ENCODE peak calls at places on chromosomes 3 and 15, in five cellular contexts. One of them, this sample, is unnamed.

GRCh38 chr3:22117751-22118346 is 366.8 kb upstream of the ZNF385D start:
- DNase-seq in body of pancreas: no peak
- DNase-seq in PC-3: peak; percentile 72
- DNase-seq in mucosa of descending colon: no peak
- DNase-seq in CD8-positive, alpha-beta T cell: no peak
- DNase-seq in this sample: no peak

GRCh38 chr15:86624261-86625036 is 544.8 kb downstream of the AGBL1 start:
- DNase-seq in body of pancreas: peak; percentile 20
- DNase-seq in PC-3: peak; percentile 94
- DNase-seq in mucosa of descending colon: peak; percentile 76
- DNase-seq in CD8-positive, alpha-beta T cell: peak; percentile 1
- DNase-seq in this sample: no peak

GRCh38 chr3:197942956-197943556 is 6.9 kb upstream of the RPL35A start:
- DNase-seq in body of pancreas: no peak
- DNase-seq in PC-3: peak; percentile 73
- DNase-seq in mucosa of descending colon: peak; percentile 33
- DNase-seq in CD8-positive, alpha-beta T cell: no peak
- DNase-seq in this sample: peak; percentile 48

GRCh38 chr3:3353153-3353552 is 173.7 kb upstream of the CRBN start:
- DNase-seq in body of pancreas: no peak
- DNase-seq in PC-3: no peak
- DNase-seq in mucosa of descending colon: no peak
- DNase-seq in CD8-positive, alpha-beta T cell: no peak
- DNase-seq in this sample: no peak

GRCh38 chr15:37101634-37102314 is 1.4 kb upstream of the MEIS2 start:
- DNase-seq in body of pancreas: peak; percentile 85
- DNase-seq in PC-3: peak; percentile 80
- DNase-seq in mucosa of descending colon: peak; percentile 63
- DNase-seq in CD8-positive, alpha-beta T cell: no peak
- DNase-seq in this sample: no peak

GRCh38 chr15:55196011-55196410 is 730 bp downstream of the RSL24D1 start:
- DNase-seq in body of pancreas: no peak
- DNase-seq in PC-3: no peak
- DNase-seq in mucosa of descending colon: no peak
- DNase-seq in CD8-positive, alpha-beta T cell: no peak
- DNase-seq in this sample: no peak

GRCh38 chr15:58392141-58392540 is 39.6 kb upstream of the LIPC start:
- DNase-seq in body of pancreas: no peak
- DNase-seq in PC-3: no peak
- DNase-seq in mucosa of descending colon: no peak
- DNase-seq in CD8-positive, alpha-beta T cell: no peak
- DNase-seq in this sample: no peak

GRCh38 chr15:92683511-92683834 is 27.9 kb upstream of the FAM174B start:
- DNase-seq in body of pancreas: peak; percentile 65
- DNase-seq in PC-3: peak; percentile 81
- DNase-seq in mucosa of descending colon: peak; percentile 40
- DNase-seq in CD8-positive, alpha-beta T cell: no peak
- DNase-seq in this sample: no peak

GRCh38 chr15:91529534-91529933 is 324.0 kb upstream of the SLCO3A1 start:
- DNase-seq in body of pancreas: no peak
- DNase-seq in PC-3: no peak
- DNase-seq in mucosa of descending colon: no peak
- DNase-seq in CD8-positive, alpha-beta T cell: no peak
- DNase-seq in this sample: no peak

GRCh38 chr3:121648219-121648958 is 12.3 kb downstream of the HCLS1 start:
- DNase-seq in body of pancreas: no peak
- DNase-seq in PC-3: no peak
- DNase-seq in mucosa of descending colon: no peak
- DNase-seq in CD8-positive, alpha-beta T cell: no peak
- DNase-seq in this sample: no peak

GRCh38 chr3:86988235-86988634 is 2.7 kb downstream of the VGLL3 start:
- DNase-seq in body of pancreas: no peak
- DNase-seq in PC-3: peak; percentile 61
- DNase-seq in mucosa of descending colon: no peak
- DNase-seq in CD8-positive, alpha-beta T cell: no peak
- DNase-seq in this sample: no peak

GRCh38 chr3:127053979-127054378 is 71.1 kb downstream of the PLXNA1 start:
- DNase-seq in body of pancreas: no peak
- DNase-seq in PC-3: no peak
- DNase-seq in mucosa of descending colon: no peak
- DNase-seq in CD8-positive, alpha-beta T cell: no peak
- DNase-seq in this sample: no peak

GRCh38 chr3:4322635-4323034 is 19.5 kb downstream of the SETMAR start:
- DNase-seq in body of pancreas: no peak
- DNase-seq in PC-3: peak; percentile 38
- DNase-seq in mucosa of descending colon: no peak
- DNase-seq in CD8-positive, alpha-beta T cell: no peak
- DNase-seq in this sample: no peak

GRCh38 chr3:179768080-179768479 is 115.2 kb downstream of the USP13 start:
- DNase-seq in body of pancreas: peak; percentile 51
- DNase-seq in PC-3: peak; percentile 90
- DNase-seq in mucosa of descending colon: peak; percentile 57
- DNase-seq in CD8-positive, alpha-beta T cell: no peak
- DNase-seq in this sample: no peak

GRCh38 chr15:70081612-70082011 is 16.1 kb downstream of the TLE3 start:
- DNase-seq in body of pancreas: no peak
- DNase-seq in PC-3: no peak
- DNase-seq in mucosa of descending colon: no peak
- DNase-seq in CD8-positive, alpha-beta T cell: no peak
- DNase-seq in this sample: no peak

GRCh38 chr15:70077436-70077835 is 20.3 kb downstream of the TLE3 start:
- DNase-seq in body of pancreas: no peak
- DNase-seq in PC-3: no peak
- DNase-seq in mucosa of descending colon: no peak
- DNase-seq in CD8-positive, alpha-beta T cell: no peak
- DNase-seq in this sample: no peak

GRCh38 chr15:70083423-70083822 is 14.3 kb downstream of the TLE3 start:
- DNase-seq in body of pancreas: no peak
- DNase-seq in PC-3: no peak
- DNase-seq in mucosa of descending colon: no peak
- DNase-seq in CD8-positive, alpha-beta T cell: no peak
- DNase-seq in this sample: no peak

GRCh38 chr15:70078578-70079417 is 18.9 kb downstream of the TLE3 start:
- DNase-seq in body of pancreas: peak; percentile 46
- DNase-seq in PC-3: no peak
- DNase-seq in mucosa of descending colon: peak; percentile 31
- DNase-seq in CD8-positive, alpha-beta T cell: no peak
- DNase-seq in this sample: no peak

DNA sequence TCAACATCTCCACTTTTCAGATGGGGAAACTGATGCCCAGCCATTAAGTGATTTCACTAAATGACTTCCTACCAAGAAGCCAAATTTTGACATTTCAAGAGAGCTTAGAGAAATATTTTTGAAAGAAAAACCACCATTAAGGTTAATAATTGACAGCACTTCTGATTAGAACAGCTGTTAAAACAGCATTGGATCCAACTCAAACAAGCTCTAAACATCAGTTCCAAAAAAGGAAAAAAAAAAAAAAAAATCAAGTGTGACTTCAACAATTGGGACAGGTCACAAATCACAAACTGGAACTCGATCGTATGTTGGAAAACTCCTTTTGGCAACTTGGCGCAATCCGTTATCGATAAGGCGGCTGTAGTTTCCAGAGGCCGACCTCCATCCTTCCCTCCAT is 17.9 kb downstream of the TLE3 start:
- DNase-seq in body of pancreas: no peak
- DNase-seq in PC-3: no peak
- DNase-seq in mucosa of descending colon: no peak
- DNase-seq in CD8-positive, alpha-beta T cell: no peak
- DNase-seq in this sample: no peak
- H3K36me3 ChIP-seq in body of pancreas: peaks cover 11% of the 10 kb centered on the region
- H3K36me3 ChIP-seq in PC-3: peaks cover 57% of the 10 kb centered on the region
- H3K36me3 ChIP-seq in mucosa of descending colon: peaks cover 3% of the 10 kb centered on the region
- H3K36me3 ChIP-seq in CD8-positive, alpha-beta T cell: peaks cover 29% of the 10 kb centered on the region
- H3K36me3 ChIP-seq in this sample: peaks cover 76% of the 10 kb centered on the region

GRCh38 chr3:136135039-136135802 is 60.9 kb downstream of the MSL2 start:
- DNase-seq in body of pancreas: no peak
- DNase-seq in PC-3: no peak
- DNase-seq in mucosa of descending colon: no peak
- DNase-seq in CD8-positive, alpha-beta T cell: no peak
- DNase-seq in this sample: no peak

DNA sequence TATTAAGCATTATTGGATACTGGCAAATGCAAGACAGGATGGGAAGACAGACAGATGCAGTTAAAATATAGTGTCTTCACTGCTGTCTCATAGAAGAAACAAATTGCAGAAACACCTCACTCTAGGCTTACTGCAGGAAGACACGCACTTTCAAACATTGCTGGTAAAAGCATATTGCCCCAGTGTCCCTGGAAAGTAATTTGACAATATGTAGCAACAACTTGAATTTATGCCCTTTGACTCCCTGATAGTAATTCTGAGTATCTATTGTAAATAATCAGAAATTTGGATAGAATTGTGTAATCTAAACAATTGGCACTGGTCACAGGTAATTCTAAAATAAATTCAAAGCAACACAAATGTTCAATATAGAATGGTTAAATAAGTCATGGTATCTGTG is 62.0 kb downstream of the MSL2 start:
- DNase-seq in body of pancreas: no peak
- DNase-seq in PC-3: no peak
- DNase-seq in mucosa of descending colon: no peak
- DNase-seq in CD8-positive, alpha-beta T cell: no peak
- DNase-seq in this sample: no peak
- H3K36me3 ChIP-seq in body of pancreas: no peaks in the 10 kb centered on the region
- H3K36me3 ChIP-seq in PC-3: no peaks in the 10 kb centered on the region
- H3K36me3 ChIP-seq in mucosa of descending colon: no peaks in the 10 kb centered on the region
- H3K36me3 ChIP-seq in CD8-positive, alpha-beta T cell: no peaks in the 10 kb centered on the region
- H3K36me3 ChIP-seq in this sample: no peaks in the 10 kb centered on the region

GRCh38 chr15:25866251-25866650 is 3.1 kb upstream of the ATP10A start:
- DNase-seq in body of pancreas: no peak
- DNase-seq in PC-3: no peak
- DNase-seq in mucosa of descending colon: no peak
- DNase-seq in CD8-positive, alpha-beta T cell: no peak
- DNase-seq in this sample: no peak

GRCh38 chr15:25869696-25870095 is 6.6 kb upstream of the ATP10A start:
- DNase-seq in body of pancreas: no peak
- DNase-seq in PC-3: no peak
- DNase-seq in mucosa of descending colon: no peak
- DNase-seq in CD8-positive, alpha-beta T cell: no peak
- DNase-seq in this sample: no peak

GRCh38 chr15:25864966-25865365 is 1.8 kb upstream of the ATP10A start:
- DNase-seq in body of pancreas: no peak
- DNase-seq in PC-3: peak; percentile 53
- DNase-seq in mucosa of descending colon: no peak
- DNase-seq in CD8-positive, alpha-beta T cell: no peak
- DNase-seq in this sample: no peak

GRCh38 chr15:25863968-25864580 is 947 bp upstream of the ATP10A start:
- DNase-seq in body of pancreas: no peak
- DNase-seq in PC-3: no peak
- DNase-seq in mucosa of descending colon: no peak
- DNase-seq in CD8-positive, alpha-beta T cell: no peak
- DNase-seq in this sample: no peak

GRCh38 chr15:25866874-25867273 is 3.7 kb upstream of the ATP10A start:
- DNase-seq in body of pancreas: no peak
- DNase-seq in PC-3: no peak
- DNase-seq in mucosa of descending colon: no peak
- DNase-seq in CD8-positive, alpha-beta T cell: no peak
- DNase-seq in this sample: no peak
- H3K36me3 ChIP-seq in body of pancreas: no peaks in the 10 kb centered on the region
- H3K36me3 ChIP-seq in PC-3: no peaks in the 10 kb centered on the region
- H3K36me3 ChIP-seq in mucosa of descending colon: no peaks in the 10 kb centered on the region
- H3K36me3 ChIP-seq in CD8-positive, alpha-beta T cell: no peaks in the 10 kb centered on the region
- H3K36me3 ChIP-seq in this sample: no peaks in the 10 kb centered on the region

GRCh38 chr15:98938804-98939203 is 68.8 kb downstream of the PGPEP1L start:
- DNase-seq in body of pancreas: no peak
- DNase-seq in PC-3: no peak
- DNase-seq in mucosa of descending colon: no peak
- DNase-seq in CD8-positive, alpha-beta T cell: no peak
- DNase-seq in this sample: no peak
- H3K36me3 ChIP-seq in body of pancreas: peaks cover 8% of the 10 kb centered on the region
- H3K36me3 ChIP-seq in PC-3: no peaks in the 10 kb centered on the region
- H3K36me3 ChIP-seq in mucosa of descending colon: no peaks in the 10 kb centered on the region
- H3K36me3 ChIP-seq in CD8-positive, alpha-beta T cell: peaks cover 60% of the 10 kb centered on the region
- H3K36me3 ChIP-seq in this sample: no peaks in the 10 kb centered on the region

DNA sequence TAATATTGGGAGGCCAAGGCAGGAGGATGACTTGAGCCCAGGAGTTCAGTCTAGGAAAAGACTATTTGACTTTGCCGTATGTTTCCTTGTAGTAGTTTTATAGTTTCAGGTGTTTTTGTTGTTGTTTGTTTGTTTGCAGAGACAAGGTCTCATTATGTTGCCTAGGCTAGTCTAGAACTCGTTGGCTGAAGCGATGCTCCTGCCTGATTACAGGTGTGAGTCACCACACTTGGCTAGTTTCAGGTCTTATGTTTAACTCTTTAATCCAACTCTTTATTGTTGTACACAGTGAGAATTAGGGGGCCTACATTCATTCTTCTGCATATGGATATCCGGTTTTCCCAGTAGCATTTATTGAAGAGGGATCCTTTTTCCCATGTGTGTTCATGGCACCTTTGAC is 32.0 kb downstream of the FAIM start:
- DNase-seq in body of pancreas: no peak
- DNase-seq in PC-3: peak; percentile 16
- DNase-seq in mucosa of descending colon: no peak
- DNase-seq in CD8-positive, alpha-beta T cell: no peak
- DNase-seq in this sample: no peak
- H3K36me3 ChIP-seq in body of pancreas: peaks cover 2% of the 10 kb centered on the region
- H3K36me3 ChIP-seq in PC-3: no peaks in the 10 kb centered on the region
- H3K36me3 ChIP-seq in mucosa of descending colon: no peaks in the 10 kb centered on the region
- H3K36me3 ChIP-seq in CD8-positive, alpha-beta T cell: no peaks in the 10 kb centered on the region
- H3K36me3 ChIP-seq in this sample: no peaks in the 10 kb centered on the region

GRCh38 chr3:52083556-52084087 is 27.3 kb upstream of the DUSP7 start:
- DNase-seq in body of pancreas: no peak
- DNase-seq in PC-3: no peak
- DNase-seq in mucosa of descending colon: no peak
- DNase-seq in CD8-positive, alpha-beta T cell: no peak
- DNase-seq in this sample: no peak
- H3K36me3 ChIP-seq in body of pancreas: no peaks in the 10 kb centered on the region
- H3K36me3 ChIP-seq in PC-3: no peaks in the 10 kb centered on the region
- H3K36me3 ChIP-seq in mucosa of descending colon: no peaks in the 10 kb centered on the region
- H3K36me3 ChIP-seq in CD8-positive, alpha-beta T cell: no peaks in the 10 kb centered on the region
- H3K36me3 ChIP-seq in this sample: no peaks in the 10 kb centered on the region

DNA sequence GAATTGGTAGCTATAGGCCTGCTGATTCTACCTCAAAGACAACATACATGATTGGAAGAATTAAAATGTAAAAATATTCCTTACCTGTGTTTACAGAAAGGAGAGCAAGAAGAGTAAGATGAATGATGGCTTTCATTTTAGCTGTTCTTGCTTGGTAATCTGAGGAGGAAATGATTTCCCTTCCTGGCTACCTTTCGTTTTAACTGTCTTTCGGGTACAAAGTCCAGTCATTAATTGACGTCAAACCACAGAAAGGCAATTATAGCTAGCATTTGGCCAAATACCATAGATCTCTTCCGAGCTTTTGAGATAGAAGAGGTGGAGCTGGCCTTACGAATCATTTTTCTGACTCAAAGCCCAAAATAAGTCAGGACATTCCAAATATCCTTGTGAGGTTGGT is at the start of gene MUC13:
- DNase-seq in body of pancreas: no peak
- DNase-seq in PC-3: peak; percentile 36
- DNase-seq in mucosa of descending colon: peak; percentile 67
- DNase-seq in CD8-positive, alpha-beta T cell: no peak
- DNase-seq in this sample: no peak
- H3K36me3 ChIP-seq in body of pancreas: no peaks in the 10 kb centered on the region
- H3K36me3 ChIP-seq in PC-3: no peaks in the 10 kb centered on the region
- H3K36me3 ChIP-seq in mucosa of descending colon: no peaks in the 10 kb centered on the region
- H3K36me3 ChIP-seq in CD8-positive, alpha-beta T cell: no peaks in the 10 kb centered on the region
- H3K36me3 ChIP-seq in this sample: no peaks in the 10 kb centered on the region

GRCh38 chr3:58394339-58394738 is 39.3 kb downstream of the PDHB start:
- DNase-seq in body of pancreas: no peak
- DNase-seq in PC-3: no peak
- DNase-seq in mucosa of descending colon: no peak
- DNase-seq in CD8-positive, alpha-beta T cell: no peak
- DNase-seq in this sample: no peak
- H3K36me3 ChIP-seq in body of pancreas: peaks cover 13% of the 10 kb centered on the region
- H3K36me3 ChIP-seq in PC-3: peaks cover 4% of the 10 kb centered on the region
- H3K36me3 ChIP-seq in mucosa of descending colon: peaks cover 2% of the 10 kb centered on the region
- H3K36me3 ChIP-seq in CD8-positive, alpha-beta T cell: peaks cover 29% of the 10 kb centered on the region
- H3K36me3 ChIP-seq in this sample: peaks cover 16% of the 10 kb centered on the region